ENCODE peak calls at places on chromosomes 2 and 18, in nine cellular contexts. One of them, this sample, is unnamed.

GRCh38 chr2:18378020-18378653 is 182.3 kb downstream of the RDH14 start:
- DNase-seq in HL-60: peak; percentile 16
- DNase-seq in cardiac muscle cell: peak; percentile 79
- DNase-seq in mucosa of descending colon: no peak
- DNase-seq in PC-3: peak; percentile 68
- DNase-seq in endodermal cell: peak; percentile 73
- DNase-seq in A549: peak; percentile 54
- DNase-seq in GM12864: no peak
- DNase-seq in lower lobe of right lung: no peak
- DNase-seq in this sample: peak; percentile 28

GRCh38 chr2:171630812-171631626 is 56.2 kb upstream of the DYNC1I2 start:
- DNase-seq in HL-60: peak; percentile 70
- DNase-seq in cardiac muscle cell: no peak
- DNase-seq in mucosa of descending colon: no peak
- DNase-seq in PC-3: no peak
- DNase-seq in endodermal cell: no peak
- DNase-seq in A549: no peak
- DNase-seq in GM12864: no peak
- DNase-seq in lower lobe of right lung: no peak
- DNase-seq in this sample: peak; percentile 6

GRCh38 chr2:1010373-1011017 is 59.8 kb downstream of the SNTG2 start:
- DNase-seq in HL-60: peak; percentile 8
- DNase-seq in cardiac muscle cell: peak; percentile 87
- DNase-seq in mucosa of descending colon: no peak
- DNase-seq in PC-3: no peak
- DNase-seq in endodermal cell: no peak
- DNase-seq in A549: no peak
- DNase-seq in GM12864: no peak
- DNase-seq in lower lobe of right lung: no peak
- DNase-seq in this sample: peak; percentile 21

GRCh38 chr18:73365018-73365417 is 497.2 kb upstream of the NETO1 start:
- DNase-seq in HL-60: no peak
- DNase-seq in cardiac muscle cell: no peak
- DNase-seq in mucosa of descending colon: no peak
- DNase-seq in PC-3: peak; percentile 4
- DNase-seq in endodermal cell: no peak
- DNase-seq in A549: no peak
- DNase-seq in GM12864: no peak
- DNase-seq in lower lobe of right lung: no peak
- DNase-seq in this sample: no peak

GRCh38 chr2:119290859-119291587 is 67.4 kb downstream of the STEAP3 start:
- DNase-seq in HL-60: peak; percentile 77
- DNase-seq in cardiac muscle cell: peak; percentile 74
- DNase-seq in mucosa of descending colon: peak; percentile 93
- DNase-seq in PC-3: peak; percentile 87
- DNase-seq in endodermal cell: peak; percentile 98
- DNase-seq in A549: peak; percentile 76
- DNase-seq in GM12864: peak; percentile 44
- DNase-seq in lower lobe of right lung: peak; percentile 84
- DNase-seq in this sample: no peak

GRCh38 chr18:40868110-40868858 is 1086.8 kb upstream of the PIK3C3 start:
- DNase-seq in HL-60: no peak
- DNase-seq in cardiac muscle cell: no peak
- DNase-seq in mucosa of descending colon: no peak
- DNase-seq in PC-3: peak; percentile 77
- DNase-seq in endodermal cell: no peak
- DNase-seq in A549: peak; percentile 6
- DNase-seq in GM12864: no peak
- DNase-seq in lower lobe of right lung: no peak
- DNase-seq in this sample: no peak

GRCh38 chr2:241309684-241310117 is 5.8 kb downstream of the HDLBP start:
- DNase-seq in HL-60: peak; percentile 87
- DNase-seq in cardiac muscle cell: no peak
- DNase-seq in mucosa of descending colon: no peak
- DNase-seq in PC-3: no peak
- DNase-seq in endodermal cell: no peak
- DNase-seq in A549: no peak
- DNase-seq in GM12864: peak; percentile 66
- DNase-seq in lower lobe of right lung: no peak
- DNase-seq in this sample: peak; percentile 83

GRCh38 chr18:79809482-79810192 is 11.9 kb downstream of the KCNG2 start:
- DNase-seq in HL-60: no peak
- DNase-seq in cardiac muscle cell: no peak
- DNase-seq in mucosa of descending colon: no peak
- DNase-seq in PC-3: no peak
- DNase-seq in endodermal cell: no peak
- DNase-seq in A549: no peak
- DNase-seq in GM12864: no peak
- DNase-seq in lower lobe of right lung: no peak
- DNase-seq in this sample: no peak

GRCh38 chr2:99562516-99562915 is 72.7 kb upstream of the REV1 start:
- DNase-seq in HL-60: no peak
- DNase-seq in cardiac muscle cell: no peak
- DNase-seq in mucosa of descending colon: no peak
- DNase-seq in PC-3: no peak
- DNase-seq in endodermal cell: no peak
- DNase-seq in A549: no peak
- DNase-seq in GM12864: no peak
- DNase-seq in lower lobe of right lung: no peak
- DNase-seq in this sample: no peak

GRCh38 chr2:165877565-165878550 is 75.7 kb downstream of the TTC21B start:
- DNase-seq in HL-60: peak; percentile 80
- DNase-seq in cardiac muscle cell: no peak
- DNase-seq in mucosa of descending colon: no peak
- DNase-seq in PC-3: peak; percentile 64
- DNase-seq in endodermal cell: no peak
- DNase-seq in A549: no peak
- DNase-seq in GM12864: peak; percentile 35
- DNase-seq in lower lobe of right lung: no peak
- DNase-seq in this sample: no peak

GRCh38 chr2:166614027-166614426 is 120.0 kb upstream of the SCN7A start:
- DNase-seq in HL-60: no peak
- DNase-seq in cardiac muscle cell: peak; percentile 14
- DNase-seq in mucosa of descending colon: no peak
- DNase-seq in PC-3: no peak
- DNase-seq in endodermal cell: no peak
- DNase-seq in A549: no peak
- DNase-seq in GM12864: no peak
- DNase-seq in lower lobe of right lung: no peak
- DNase-seq in this sample: no peak

GRCh38 chr18:79971986-79972385 is 7.5 kb downstream of the HSBP1L1 start:
- DNase-seq in HL-60: no peak
- DNase-seq in cardiac muscle cell: no peak
- DNase-seq in mucosa of descending colon: no peak
- DNase-seq in PC-3: no peak
- DNase-seq in endodermal cell: no peak
- DNase-seq in A549: no peak
- DNase-seq in GM12864: no peak
- DNase-seq in lower lobe of right lung: no peak
- DNase-seq in this sample: no peak

GRCh38 chr2:67845557-67846114 is 217.2 kb downstream of the C1D start:
- DNase-seq in HL-60: no peak
- DNase-seq in cardiac muscle cell: no peak
- DNase-seq in mucosa of descending colon: no peak
- DNase-seq in PC-3: no peak
- DNase-seq in endodermal cell: no peak
- DNase-seq in A549: no peak
- DNase-seq in GM12864: no peak
- DNase-seq in lower lobe of right lung: no peak
- DNase-seq in this sample: no peak

GRCh38 chr2:37923308-37924055 is 1.6 kb upstream of the RMDN2 start:
- DNase-seq in HL-60: no peak
- DNase-seq in cardiac muscle cell: no peak
- DNase-seq in mucosa of descending colon: peak; percentile 48
- DNase-seq in PC-3: no peak
- DNase-seq in endodermal cell: no peak
- DNase-seq in A549: no peak
- DNase-seq in GM12864: no peak
- DNase-seq in lower lobe of right lung: no peak
- DNase-seq in this sample: no peak

GRCh38 chr2:26700078-26700477 is 7.6 kb downstream of the KCNK3 start:
- DNase-seq in HL-60: no peak
- DNase-seq in cardiac muscle cell: no peak
- DNase-seq in mucosa of descending colon: no peak
- DNase-seq in PC-3: no peak
- DNase-seq in endodermal cell: no peak
- DNase-seq in A549: no peak
- DNase-seq in GM12864: no peak
- DNase-seq in lower lobe of right lung: no peak
- DNase-seq in this sample: no peak

GRCh38 chr2:62627667-62628066 is 77.8 kb upstream of the EHBP1 start:
- DNase-seq in HL-60: no peak
- DNase-seq in cardiac muscle cell: peak; percentile 10
- DNase-seq in mucosa of descending colon: no peak
- DNase-seq in PC-3: no peak
- DNase-seq in endodermal cell: peak; percentile 52
- DNase-seq in A549: no peak
- DNase-seq in GM12864: no peak
- DNase-seq in lower lobe of right lung: no peak
- DNase-seq in this sample: no peak

GRCh38 chr2:42916394-42916793 is 124.0 kb upstream of the HAAO start:
- DNase-seq in HL-60: no peak
- DNase-seq in cardiac muscle cell: no peak
- DNase-seq in mucosa of descending colon: no peak
- DNase-seq in PC-3: no peak
- DNase-seq in endodermal cell: no peak
- DNase-seq in A549: no peak
- DNase-seq in GM12864: no peak
- DNase-seq in lower lobe of right lung: no peak
- DNase-seq in this sample: no peak

GRCh38 chr2:42914860-42915259 is 122.5 kb upstream of the HAAO start:
- DNase-seq in HL-60: no peak
- DNase-seq in cardiac muscle cell: no peak
- DNase-seq in mucosa of descending colon: no peak
- DNase-seq in PC-3: no peak
- DNase-seq in endodermal cell: no peak
- DNase-seq in A549: no peak
- DNase-seq in GM12864: no peak
- DNase-seq in lower lobe of right lung: no peak
- DNase-seq in this sample: no peak

GRCh38 chr2:42918671-42919335 is 126.4 kb upstream of the HAAO start:
- DNase-seq in HL-60: no peak
- DNase-seq in cardiac muscle cell: no peak
- DNase-seq in mucosa of descending colon: peak; percentile 14
- DNase-seq in PC-3: no peak
- DNase-seq in endodermal cell: no peak
- DNase-seq in A549: no peak
- DNase-seq in GM12864: no peak
- DNase-seq in lower lobe of right lung: no peak
- DNase-seq in this sample: no peak

GRCh38 chr2:42918041-42918440 is 125.7 kb upstream of the HAAO start:
- DNase-seq in HL-60: no peak
- DNase-seq in cardiac muscle cell: no peak
- DNase-seq in mucosa of descending colon: no peak
- DNase-seq in PC-3: no peak
- DNase-seq in endodermal cell: no peak
- DNase-seq in A549: no peak
- DNase-seq in GM12864: no peak
- DNase-seq in lower lobe of right lung: no peak
- DNase-seq in this sample: no peak

GRCh38 chr2:42917374-42918017 is 125.1 kb upstream of the HAAO start:
- DNase-seq in HL-60: no peak
- DNase-seq in cardiac muscle cell: no peak
- DNase-seq in mucosa of descending colon: peak; percentile 28
- DNase-seq in PC-3: no peak
- DNase-seq in endodermal cell: no peak
- DNase-seq in A549: no peak
- DNase-seq in GM12864: no peak
- DNase-seq in lower lobe of right lung: no peak
- DNase-seq in this sample: no peak
- H3K4me3 ChIP-seq in HL-60: no peak overlapping the region
- H3K4me3 ChIP-seq in cardiac muscle cell: no peak overlapping the region
- H3K4me3 ChIP-seq in mucosa of descending colon: no peak overlapping the region
- H3K4me3 ChIP-seq in PC-3: no peak overlapping the region
- H3K4me3 ChIP-seq in endodermal cell: no peak overlapping the region
- H3K4me3 ChIP-seq in A549: no peak overlapping the region
- H3K4me3 ChIP-seq in GM12864: no peak overlapping the region
- H3K4me3 ChIP-seq in lower lobe of right lung: peak overlapping the region; percentile 7
- H3K4me3 ChIP-seq in this sample: no peak overlapping the region

DNA sequence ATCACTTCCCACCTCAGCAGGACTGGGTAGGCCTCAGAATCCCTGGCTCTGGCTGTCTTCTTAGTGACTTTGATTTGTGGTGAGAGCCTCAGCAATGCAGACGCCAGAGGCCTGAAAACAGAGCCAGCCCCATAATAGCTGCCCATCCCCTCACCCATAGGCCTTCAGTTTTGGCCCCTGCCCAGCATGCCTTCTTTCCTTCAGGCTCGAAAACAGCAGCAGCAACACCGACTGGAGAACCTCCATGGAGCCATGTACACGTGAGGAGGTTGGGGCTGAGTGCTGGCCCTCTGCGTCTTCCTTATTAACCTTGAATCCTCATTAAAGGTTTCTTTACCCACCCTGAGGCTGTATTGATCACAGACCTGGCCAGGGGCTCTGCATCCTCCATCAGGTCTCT is 1.7 kb downstream of the RNF181 start:
- DNase-seq in HL-60: no peak
- DNase-seq in cardiac muscle cell: no peak
- DNase-seq in mucosa of descending colon: no peak
- DNase-seq in PC-3: no peak
- DNase-seq in endodermal cell: no peak
- DNase-seq in A549: no peak
- DNase-seq in GM12864: no peak
- DNase-seq in lower lobe of right lung: no peak
- DNase-seq in this sample: no peak
- H3K4me3 ChIP-seq in HL-60: no peak overlapping the region
- H3K4me3 ChIP-seq in cardiac muscle cell: no peak overlapping the region
- H3K4me3 ChIP-seq in mucosa of descending colon: no peak overlapping the region
- H3K4me3 ChIP-seq in PC-3: peak overlapping the region; percentile 85
- H3K4me3 ChIP-seq in endodermal cell: peak overlapping the region; percentile 91
- H3K4me3 ChIP-seq in A549: no peak overlapping the region
- H3K4me3 ChIP-seq in GM12864: no peak overlapping the region
- H3K4me3 ChIP-seq in lower lobe of right lung: no peak overlapping the region
- H3K4me3 ChIP-seq in this sample: no peak overlapping the region

DNA sequence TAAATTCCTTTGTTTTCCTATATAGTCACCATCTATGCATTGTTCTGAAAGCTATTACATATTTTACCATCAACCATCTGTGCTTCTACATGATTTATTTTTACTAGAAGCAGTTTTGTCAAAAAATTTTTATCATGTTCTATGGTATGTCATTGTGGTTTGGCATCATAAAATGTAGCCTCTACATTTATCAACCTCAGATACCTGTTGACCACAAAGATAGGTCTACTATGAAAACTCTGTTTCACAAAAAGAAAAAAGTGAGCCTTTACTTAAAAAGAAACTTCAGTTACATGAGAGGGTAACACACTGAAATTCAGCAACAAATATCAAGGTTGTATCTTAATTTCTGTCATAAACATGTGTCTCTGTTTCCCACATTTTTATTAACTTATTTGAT is 3.7 kb downstream of the BCL2 start:
- DNase-seq in HL-60: no peak
- DNase-seq in cardiac muscle cell: no peak
- DNase-seq in mucosa of descending colon: no peak
- DNase-seq in PC-3: peak; percentile 44
- DNase-seq in endodermal cell: no peak
- DNase-seq in A549: no peak
- DNase-seq in GM12864: no peak
- DNase-seq in lower lobe of right lung: no peak
- DNase-seq in this sample: no peak
- H3K4me3 ChIP-seq in HL-60: peak overlapping the region; percentile 97
- H3K4me3 ChIP-seq in cardiac muscle cell: no peak overlapping the region
- H3K4me3 ChIP-seq in mucosa of descending colon: no peak overlapping the region
- H3K4me3 ChIP-seq in PC-3: no peak overlapping the region
- H3K4me3 ChIP-seq in endodermal cell: no peak overlapping the region
- H3K4me3 ChIP-seq in A549: no peak overlapping the region
- H3K4me3 ChIP-seq in GM12864: peak overlapping the region; percentile 74
- H3K4me3 ChIP-seq in lower lobe of right lung: no peak overlapping the region
- H3K4me3 ChIP-seq in this sample: no peak overlapping the region

GRCh38 chr2:144431384-144431783 is 88.5 kb downstream of the ZEB2 start:
- DNase-seq in HL-60: no peak
- DNase-seq in cardiac muscle cell: peak; percentile 16
- DNase-seq in mucosa of descending colon: no peak
- DNase-seq in PC-3: no peak
- DNase-seq in endodermal cell: peak; percentile 68
- DNase-seq in A549: no peak
- DNase-seq in GM12864: no peak
- DNase-seq in lower lobe of right lung: no peak
- DNase-seq in this sample: no peak
- H3K4me3 ChIP-seq in HL-60: no peak overlapping the region
- H3K4me3 ChIP-seq in cardiac muscle cell: no peak overlapping the region
- H3K4me3 ChIP-seq in mucosa of descending colon: no peak overlapping the region
- H3K4me3 ChIP-seq in PC-3: no peak overlapping the region
- H3K4me3 ChIP-seq in endodermal cell: peak overlapping the region; percentile 65
- H3K4me3 ChIP-seq in A549: no peak overlapping the region
- H3K4me3 ChIP-seq in GM12864: no peak overlapping the region
- H3K4me3 ChIP-seq in lower lobe of right lung: peak overlapping the region; percentile 26
- H3K4me3 ChIP-seq in this sample: no peak overlapping the region

This sample was measured in Jurkat, Clone E6-1.